ENCODE peak calls at places on chromosome 21, in seven cellular contexts. S, T, P, B, N, R and W are unnamed samples.

GRCh38 chr21:41961282-41961701 is 7.5 kb upstream of the C2CD2 start:
- DNase-seq in S (no peak), N (no peak), B (no peak), R (peak), P (no peak), T (no peak), W (no peak)

GRCh38 chr21:27423906-27424595 is 457.2 kb upstream of the ADAMTS5 start:
- DNase-seq in T (no peak), R (peak), N (no peak), B (no peak), S (no peak), P (no peak), W (no peak)

GRCh38 chr21:29499734-29500343 is 201.1 kb downstream of the BACH1 start:
- DNase-seq in R (peak), N (no peak), P (peak), B (peak), T (no peak), S (peak), W (no peak)

GRCh38 chr21:37896788-37897187 is 19.5 kb downstream of the KCNJ6 start:
- DNase-seq in R (no peak), T (no peak), N (no peak), P (no peak), S (no peak), B (no peak), W (no peak)

GRCh38 chr21:36297938-36298572 is 21.9 kb upstream of the MORC3 start:
- DNase-seq in P (peak), R (peak), B (peak), T (no peak), S (peak), N (peak), W (peak)

GRCh38 chr21:46151261-46151988 is 4.0 kb downstream of the FTCD start:
- DNase-seq in P (no peak), R (no peak), B (no peak), N (no peak), T (no peak), S (no peak), W (peak)

GRCh38 chr21:32328595-32328994 is 29.9 kb downstream of the MRAP start:
- DNase-seq in R (no peak), S (no peak), B (no peak), N (no peak), T (no peak), P (no peak), W (no peak)

GRCh38 chr21:30251781-30252180 is 31.0 kb downstream of the KRTAP24-1 start:
- DNase-seq in T (no peak), B (no peak), R (peak), S (no peak), N (no peak), P (peak), W (no peak)

GRCh38 chr21:35732788-35733187 is 327.5 kb downstream of the SETD4 start:
- DNase-seq in T (no peak), R (peak), S (no peak), B (no peak), N (no peak), P (peak), W (no peak)

GRCh38 chr21:41799763-41800162 is 32.9 kb upstream of the RIPK4 start:
- DNase-seq in P (no peak), N (no peak), B (no peak), S (no peak), T (no peak), R (no peak), W (peak)

GRCh38 chr21:18529253-18529652 is 125.7 kb upstream of the TMPRSS15 start:
- DNase-seq in N (no peak), S (no peak), B (peak), P (peak), R (peak), T (no peak), W (no peak)

GRCh38 chr21:16279658-16280581 is 550.1 kb downstream of the USP25 start:
- DNase-seq in B (peak), R (peak), S (no peak), P (no peak), N (peak), T (no peak), W (no peak)

GRCh38 chr21:31158789-31159581 is 120.7 kb upstream of the KRTAP19-8 start:
- DNase-seq in S (no peak), N (no peak), B (peak), R (no peak), T (no peak), P (no peak), W (no peak)

GRCh38 chr21:27035791-27036190 is 68.9 kb upstream of the ADAMTS5 start:
- DNase-seq in R (no peak), T (no peak), S (no peak), N (no peak), P (no peak), B (no peak), W (no peak)

GRCh38 chr21:45854702-45855247 is 126.8 kb upstream of the COL6A1 start:
- DNase-seq in R (no peak), S (no peak), B (no peak), T (no peak), N (no peak), P (no peak), W (peak)